ENCODE peak calls at places on chromosomes 2 and 18, in six cellular contexts. B is K562, W is A549, L is GM12878, S is HepG2, P is endothelial cell of umbilical vein. M is an unnamed sample.

GRCh38 chr2:176110975-176111663 is 4.0 kb downstream of the HOXD11 start:
- DNase-seq in B (peak; percentile 70), W (peak; percentile 76), L (no peak), S (peak; percentile 50), P (peak; percentile 74), M (peak; percentile 76)

GRCh38 chr2:25029183-25029554 is 12.7 kb upstream of the EFR3B start:
- DNase-seq in B (no peak), W (peak; percentile 15), L (no peak), S (no peak), P (no peak), M (peak; percentile 31)

GRCh38 chr2:28349546-28350165 is 43.0 kb upstream of the FOSL2 start:
- DNase-seq in B (no peak), W (no peak), L (no peak), S (no peak), P (no peak), M (no peak)

GRCh38 chr18:22800551-22800951 is 132.6 kb upstream of the RBBP8 start:
- DNase-seq in B (no peak), W (no peak), L (no peak), S (no peak), P (no peak), M (no peak)

GRCh38 chr2:27890146-27891062 is at the start of the genes BABAM2 and RBKS:
- DNase-seq in B (peak; percentile 91), W (peak; percentile 91), L (peak; percentile 58), S (peak; percentile 89), P (peak; percentile 86), M (peak; percentile 92)

GRCh38 chr2:19748073-19748375 is 153.8 kb downstream of the TTC32 start:
- DNase-seq in B (peak; percentile 54), W (no peak), L (no peak), S (no peak), P (no peak), M (no peak)

GRCh38 chr18:50286391-50287027 is 983 bp downstream of the CXXC1 start:
- DNase-seq in B (peak; percentile 77), W (peak; percentile 37), L (no peak), S (no peak), P (no peak), M (no peak)

GRCh38 chr2:204315236-204315662 is 230.0 kb upstream of the PARD3B start:
- DNase-seq in B (no peak), W (no peak), L (no peak), S (no peak), P (no peak), M (no peak)

GRCh38 chr2:111219285-111219684 is 98.6 kb downstream of the BCL2L11 start:
- DNase-seq in B (no peak), W (no peak), L (peak; percentile 98), S (no peak), P (no peak), M (peak; percentile 74)

GRCh38 chr2:196399736-196400691 is 228.6 kb upstream of the STK17B start:
- DNase-seq in B (peak; percentile 67), W (peak; percentile 76), L (no peak), S (no peak), P (peak; percentile 97), M (peak; percentile 75)

GRCh38 chr2:134021830-134022524 is 231.9 kb upstream of the MGAT5 start:
- DNase-seq in B (no peak), W (no peak), L (peak; percentile 78), S (no peak), P (no peak), M (peak; percentile 11)

GRCh38 chr2:8627692-8628085 is 54.2 kb upstream of the ID2 start:
- DNase-seq in B (peak; percentile 24), W (peak; percentile 67), L (no peak), S (peak; percentile 65), P (no peak), M (no peak)

GRCh38 chr2:105510761-105511669 is 112.2 kb upstream of the FHL2 start:
- DNase-seq in B (peak; percentile 66), W (peak; percentile 57), L (no peak), S (no peak), P (peak; percentile 44), M (no peak)

GRCh38 chr2:118371500-118371899 is 283.2 kb downstream of the INSIG2 start:
- DNase-seq in B (peak; percentile 45), W (peak; percentile 44), L (no peak), S (peak; percentile 42), P (no peak), M (peak; percentile 35)

GRCh38 chr2:85221291-85221690 is 88.1 kb downstream of the TCF7L1 start:
- DNase-seq in B (no peak), W (no peak), L (no peak), S (no peak), P (no peak), M (no peak)

GRCh38 chr2:46967990-46968647 is 52.5 kb upstream of the MCFD2 start:
- DNase-seq in B (peak; percentile 82), W (peak; percentile 96), L (no peak), S (no peak), P (peak; percentile 60), M (peak; percentile 62)

GRCh38 chr2:236687296-236687955 is 117.8 kb downstream of the ACKR3 start:
- DNase-seq in B (no peak), W (no peak), L (no peak), S (no peak), P (no peak), M (no peak)

GRCh38 chr2:129396980-129397599 is 582.4 kb upstream of the RAB6C start:
- DNase-seq in B (peak; percentile 47), W (peak; percentile 39), L (peak; percentile 21), S (peak; percentile 45), P (no peak), M (peak; percentile 60)

GRCh38 chr2:53724511-53724910 is 43.1 kb upstream of the CHAC2 start:
- DNase-seq in B (no peak), W (no peak), L (no peak), S (no peak), P (no peak), M (peak; percentile 6)

GRCh38 chr2:219551863-219552381 is 8.1 kb downstream of the TMEM198 start:
- DNase-seq in B (no peak), W (no peak), L (no peak), S (no peak), P (no peak), M (no peak)

GRCh38 chr2:195304310-195304709 is 352.7 kb upstream of the SLC39A10 start:
- DNase-seq in B (peak; percentile 16), W (peak; percentile 49), L (no peak), S (peak; percentile 35), P (peak; percentile 6), M (peak; percentile 42)

DNA sequence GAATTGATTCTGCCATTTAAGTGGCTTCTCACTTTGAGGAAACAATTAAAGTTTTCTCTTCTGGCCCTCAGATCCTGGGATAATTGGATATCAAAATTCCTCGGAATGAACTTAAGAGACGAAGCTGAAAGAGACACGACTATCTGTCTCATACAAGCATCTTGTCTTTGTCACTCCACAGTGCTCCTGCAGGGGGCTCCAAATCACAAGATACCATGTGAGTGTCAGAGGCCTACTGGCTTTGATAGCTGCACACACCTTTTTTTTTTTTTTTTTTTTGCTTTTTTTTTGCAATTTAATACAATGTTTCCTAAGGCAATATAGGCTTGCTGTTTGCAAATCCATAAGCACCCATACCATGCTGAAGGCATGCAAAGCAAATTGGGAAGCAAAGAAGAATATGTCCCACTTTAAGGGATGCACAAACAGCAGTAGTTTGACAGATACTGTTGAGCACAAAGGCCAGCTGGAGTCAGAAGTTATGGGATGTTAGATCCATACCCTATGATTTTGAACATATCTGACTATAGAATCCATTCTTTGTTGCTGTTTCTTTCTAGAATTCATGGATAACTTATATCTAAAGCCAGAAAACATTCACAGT is 109.0 kb upstream of the CBLN2 start:
- DNase-seq in B (peak; percentile 29), W (peak; percentile 43), L (no peak), S (peak; percentile 48), P (peak; percentile 26), M (peak; percentile 59)
- TF ChIP-seq MYC in B (no peak), W (no peak), L (no peak), S (no peak), P (no peak), M (no peak)

DNA sequence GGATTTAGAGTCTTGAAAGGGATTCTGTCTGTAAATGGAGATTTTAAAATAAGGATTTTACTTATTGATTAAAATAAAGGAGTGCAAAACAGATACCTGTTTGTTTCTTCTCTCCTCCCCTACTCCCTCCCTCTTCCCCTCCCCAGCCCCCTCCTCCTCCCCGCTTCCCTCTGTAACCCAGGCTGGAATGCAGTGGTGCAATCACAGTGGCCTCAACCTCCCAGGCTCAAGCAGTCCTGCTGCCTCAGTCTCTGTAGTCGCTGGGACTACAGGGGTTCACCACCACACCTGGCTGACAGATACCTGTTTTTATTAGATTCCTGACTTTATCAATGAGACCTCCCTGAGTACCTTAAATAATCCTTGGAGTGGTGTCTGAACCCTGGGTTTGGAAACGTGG is 57.1 kb downstream of the OXER1 start:
- DNase-seq in B (no peak), W (no peak), L (no peak), S (peak; percentile 42), P (no peak), M (no peak)
- TF ChIP-seq MYC in B (no peak), W (no peak), L (no peak), S (no peak), P (no peak), M (no peak)

GRCh38 chr2:33494155-33494779 is 17.8 kb downstream of the RASGRP3 start:
- DNase-seq in B (no peak), W (peak; percentile 25), L (no peak), S (no peak), P (peak; percentile 35), M (no peak)
- TF ChIP-seq MYC in B (no peak), W (no peak), L (no peak), S (no peak), P (no peak), M (no peak)

DNA sequence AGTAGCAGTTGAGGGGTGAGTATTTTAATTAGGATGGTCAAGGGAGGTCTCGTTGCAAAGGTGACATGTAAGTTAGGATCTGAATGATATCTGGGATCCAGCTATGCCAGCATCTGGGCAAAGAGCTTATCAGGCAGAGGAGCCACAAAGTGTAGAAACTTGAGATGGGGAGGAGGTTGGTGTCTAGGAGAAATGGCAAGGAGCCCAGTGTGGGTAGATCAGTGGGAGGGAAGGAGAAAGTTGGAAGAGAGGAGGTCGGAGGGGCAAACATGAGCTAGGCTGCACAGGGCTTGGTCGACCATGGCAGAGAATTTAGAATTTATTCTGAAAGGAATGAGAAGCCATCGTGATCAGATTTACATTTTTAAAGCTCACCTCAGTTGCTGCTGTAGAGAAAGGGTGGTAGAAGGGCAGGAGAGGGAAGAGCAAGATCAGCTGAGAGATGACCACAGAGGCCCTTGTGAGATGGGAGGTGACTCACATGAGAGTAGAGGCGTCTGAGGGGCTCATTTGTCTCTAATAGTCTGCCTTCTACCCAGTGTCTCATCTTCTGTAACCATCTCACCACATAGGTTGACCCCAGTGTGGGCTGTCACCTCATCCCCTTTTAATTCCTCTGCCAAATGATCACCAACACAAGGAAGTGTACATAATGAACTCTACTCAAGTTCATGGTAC is 170.0 kb downstream of the ETAA1 start:
- DNase-seq in B (no peak), W (no peak), L (no peak), S (no peak), P (no peak), M (no peak)
- TF ChIP-seq MYC in B (no peak), W (no peak), L (no peak), S (no peak), P (no peak), M (no peak)

GRCh38 chr2:37415128-37415817 is 70.8 kb downstream of the QPCT start:
- DNase-seq in B (peak; percentile 84), W (peak; percentile 31), L (no peak), S (no peak), P (peak; percentile 36), M (peak; percentile 74)
- TF ChIP-seq MYC in B (no peak), W (no peak), L (no peak), S (no peak), P (no peak), M (no peak)

M was measured in NB4.